ENCODE peak calls at places on chromosomes 11 and 22, in five cellular contexts. L is body of pancreas, S is suprapubic skin, A is Peyer's patch, M is esophagus squamous epithelium. J is an unnamed sample.

GRCh38 chr22:27848005-27848404 is 46.4 kb upstream of the MN1 start:
- DNase-seq in L (no peak), S (no peak), A (no peak), M (no peak), J (no peak)

GRCh38 chr11:86214710-86215109 is 29.8 kb upstream of the EED start:
- DNase-seq in L (no peak), S (no peak), A (no peak), M (no peak), J (no peak)

GRCh38 chr22:24805790-24806662 is at the start of gene SGSM1:
- DNase-seq in L (peak; percentile 93), S (peak; percentile 78), A (peak; percentile 58), M (no peak), J (peak; percentile 73)

GRCh38 chr11:108019870-108020540 is 11.3 kb downstream of the CUL5 start:
- DNase-seq in L (no peak), S (no peak), A (no peak), M (no peak), J (no peak)

GRCh38 chr22:21042978-21043855 is 2.5 kb upstream of the LRRC74B start:
- DNase-seq in L (no peak), S (no peak), A (no peak), M (no peak), J (no peak)

GRCh38 chr22:39135092-39135896 is 17.2 kb downstream of the CBX7 start:
- DNase-seq in L (peak; percentile 44), S (no peak), A (no peak), M (no peak), J (peak; percentile 50)

GRCh38 chr11:100847696-100848216 is 160.7 kb downstream of the ARHGAP42 start:
- DNase-seq in L (no peak), S (no peak), A (no peak), M (no peak), J (no peak)

GRCh38 chr11:2294340-2295290 is 7.1 kb downstream of the C11orf21 start:
- DNase-seq in L (no peak), S (peak; percentile 51), A (no peak), M (no peak), J (peak; percentile 46)

GRCh38 chr11:58059011-58059358 is 28.2 kb downstream of the OR6Q1 start:
- DNase-seq in L (no peak), S (no peak), A (no peak), M (no peak), J (no peak)

GRCh38 chr11:37450613-37451012 is 852.6 kb upstream of the RAG2 start:
- DNase-seq in L (no peak), S (no peak), A (no peak), M (no peak), J (no peak)

GRCh38 chr11:69471329-69472052 is 10.0 kb upstream of the LINC01488 start:
- DNase-seq in L (no peak), S (no peak), A (no peak), M (no peak), J (no peak)

GRCh38 chr22:34897126-34897525 is 168.8 kb upstream of the ISX start:
- DNase-seq in L (no peak), S (no peak), A (no peak), M (no peak), J (no peak)

GRCh38 chr11:44324787-44325525 is 15.0 kb upstream of the ALX4 start:
- DNase-seq in L (no peak), S (no peak), A (no peak), M (no peak), J (no peak)

GRCh38 chr11:71425851-71426250 is 22.3 kb downstream of the DHCR7 start:
- DNase-seq in L (no peak), S (no peak), A (no peak), M (no peak), J (peak; percentile 39)

GRCh38 chr22:39188809-39189208 is 36.3 kb upstream of the CBX7 start:
- DNase-seq in L (peak; percentile 46), S (no peak), A (no peak), M (no peak), J (no peak)

GRCh38 chr11:126949066-126949945 is 51.3 kb downstream of the KIRREL3 start:
- DNase-seq in L (no peak), S (no peak), A (no peak), M (no peak), J (no peak)

GRCh38 chr11:125625225-125625593 is 246 bp downstream of the CHEK1 start:
- DNase-seq in L (no peak), S (no peak), A (no peak), M (no peak), J (no peak)

GRCh38 chr11:108117746-108118371 is 3.5 kb upstream of the ACAT1 start:
- DNase-seq in L (no peak), S (no peak), A (no peak), M (no peak), J (no peak)

GRCh38 chr11:130032931-130033330 is 30.3 kb upstream of the PRDM10 start:
- DNase-seq in L (no peak), S (no peak), A (no peak), M (no peak), J (no peak)

GRCh38 chr22:19809741-19810140 is 44.9 kb downstream of the GNB1L start:
- DNase-seq in L (no peak), S (no peak), A (no peak), M (no peak), J (no peak)

GRCh38 chr11:44875056-44875455 is 75.6 kb downstream of the TP53I11 start:
- DNase-seq in L (no peak), S (no peak), A (no peak), M (no peak), J (no peak)

GRCh38 chr11:2886191-2886894 is 768 bp upstream of the CDKN1C start:
- DNase-seq in L (peak; percentile 39), S (no peak), A (no peak), M (no peak), J (no peak)

DNA sequence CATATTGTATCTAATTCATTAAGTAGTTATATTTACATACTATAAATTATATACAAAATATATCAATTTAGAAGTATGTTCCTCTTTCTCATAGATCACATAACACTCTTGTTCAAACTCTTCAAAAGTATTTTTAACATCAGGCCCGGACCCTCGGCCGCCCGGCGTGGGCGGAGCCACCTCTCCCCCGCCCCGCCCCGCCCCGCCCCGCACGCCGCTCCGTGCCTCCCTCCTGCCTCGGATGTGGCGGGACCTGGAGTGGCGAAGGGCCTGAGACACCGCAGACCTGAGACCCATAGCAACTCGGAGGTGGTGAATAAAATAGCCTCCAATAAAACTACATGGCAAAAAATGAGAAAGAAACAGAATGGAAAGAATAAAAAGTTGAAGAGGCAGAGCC is 105.9 kb upstream of the BDNF start:
- DNase-seq in L (no peak), S (no peak), A (no peak), M (no peak), J (no peak)
- H3K4me1 ChIP-seq in L (no peaks in the 10 kb centered on the region), S (no peaks in the 10 kb centered on the region), A (no peaks in the 10 kb centered on the region), M (no peaks in the 10 kb centered on the region), J (no peaks in the 10 kb centered on the region)

DNA sequence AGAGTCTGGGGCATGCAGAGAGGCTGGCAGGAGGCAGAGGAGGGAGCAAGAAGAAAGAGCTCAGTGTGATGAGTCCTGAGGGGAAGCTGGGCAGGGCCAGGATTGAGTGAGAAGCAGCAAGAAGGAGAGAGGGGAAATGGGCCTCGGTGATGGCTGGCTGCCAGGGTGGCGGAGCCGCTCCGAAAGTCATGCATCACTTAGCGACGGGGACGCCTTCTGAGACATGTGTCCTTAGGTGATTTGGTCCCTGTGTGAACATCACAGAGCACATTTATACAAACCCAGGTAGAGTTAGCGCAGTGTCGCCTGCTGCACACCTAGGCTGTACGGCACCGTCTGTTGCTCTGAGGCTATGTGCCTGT is 15.1 kb downstream of the TBC1D22A start:
- DNase-seq in L (no peak), S (peak; percentile 65), A (peak; percentile 74), M (no peak), J (no peak)
- TF ChIP-seq POLR2A in L (no peak), S (no peak), A (no peak), M (no peak), J (no peak)

GRCh38 chr11:47437746-47438418 is 11.1 kb downstream of the RAPSN start:
- DNase-seq in L (peak; percentile 73), S (no peak), A (no peak), M (no peak), J (no peak)
- H3K4me1 ChIP-seq in L (peaks cover 10% of the 10 kb centered on the region), S (peaks cover 3% of the 10 kb centered on the region), A (no peaks in the 10 kb centered on the region), M (no peaks in the 10 kb centered on the region), J (no peaks in the 10 kb centered on the region)

DNA sequence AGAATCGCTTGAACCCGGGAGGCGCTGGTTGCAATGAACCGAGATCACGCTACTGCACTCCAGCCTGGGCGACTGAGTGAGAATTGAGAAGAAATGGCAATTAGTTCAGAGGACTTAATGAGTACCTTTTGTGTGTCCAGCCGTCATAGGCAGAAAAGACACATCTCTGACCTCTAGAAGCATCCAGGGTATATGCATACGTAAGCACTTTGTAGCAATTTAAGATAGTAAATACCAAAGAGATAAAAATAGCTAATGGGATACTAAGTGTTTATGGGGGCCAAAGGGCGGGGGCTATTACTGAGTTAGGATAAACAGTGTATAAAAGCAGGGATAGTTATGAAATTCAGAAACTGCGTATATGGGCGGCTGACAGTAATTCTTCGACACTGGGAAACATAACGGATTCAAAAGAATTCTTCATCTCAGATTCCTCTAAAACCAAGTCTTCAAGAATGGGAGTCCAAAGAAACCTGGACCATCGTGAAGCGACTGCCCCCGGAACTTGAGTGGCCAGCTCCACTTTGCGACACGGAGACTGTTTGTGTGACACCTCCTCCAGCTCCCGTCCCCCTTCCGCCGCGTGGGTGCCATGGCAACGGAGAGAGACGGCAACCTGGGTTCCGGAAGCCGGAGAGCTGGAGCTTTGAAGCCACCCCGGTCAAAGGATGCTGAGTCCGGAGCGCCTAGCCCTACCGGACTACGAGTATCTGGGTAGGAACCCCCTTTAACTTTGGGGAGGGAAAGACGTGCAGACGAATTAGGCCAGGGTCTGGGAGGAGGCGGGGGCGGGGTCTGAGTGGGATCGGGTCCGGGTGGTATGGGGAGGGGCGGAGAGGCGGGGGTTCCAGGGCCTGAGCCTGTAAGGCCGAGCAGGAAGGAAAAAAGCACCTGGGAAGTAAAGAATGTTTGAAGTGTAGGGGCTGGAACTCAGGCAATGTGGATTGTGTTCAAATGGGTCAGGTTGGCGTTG is at the start of gene CSTPP1:
- DNase-seq in L (peak; percentile 96), S (peak; percentile 97), A (peak; percentile 94), M (peak; percentile 77), J (peak; percentile 88)
- TF ChIP-seq POLR2A in L (peak; percentile 25), S (no peak), A (no peak), M (no peak), J (no peak)

DNA sequence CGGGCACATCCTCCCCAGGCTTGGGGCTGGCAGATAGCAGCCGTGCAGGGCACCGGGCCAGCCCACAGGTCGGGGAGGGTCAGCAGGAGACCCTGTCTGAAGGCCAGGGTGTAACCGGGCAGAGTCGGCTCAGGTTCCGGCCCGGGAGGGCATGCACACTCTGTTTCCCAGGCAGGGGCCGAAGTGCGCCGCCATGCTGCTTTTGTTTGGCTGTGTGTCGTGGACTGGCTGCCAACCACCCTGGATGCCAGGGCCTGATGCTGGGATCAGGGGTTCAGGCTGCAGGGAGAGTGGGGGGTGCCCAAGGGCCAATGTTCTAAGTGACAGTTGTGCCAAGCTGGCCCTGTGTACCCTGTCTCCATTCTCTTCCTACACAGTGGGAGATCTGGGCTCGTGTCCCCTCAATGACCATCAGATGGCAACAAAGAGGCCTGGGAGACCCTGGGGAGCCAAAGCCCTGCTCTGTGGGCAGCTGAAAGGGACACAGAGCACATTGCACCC is 120.9 kb upstream of the B3GAT1 start:
- DNase-seq in L (no peak), S (peak; percentile 48), A (no peak), M (no peak), J (no peak)
- H3K4me1 ChIP-seq in L (no peaks in the 10 kb centered on the region), S (no peaks in the 10 kb centered on the region), A (no peaks in the 10 kb centered on the region), M (no peaks in the 10 kb centered on the region), J (no peaks in the 10 kb centered on the region)

J was measured in breast epithelium.